ENCODE peak calls at places on chromosomes 5 and 9, in ten cellular contexts. T, Q, S, X, V, N, J, B, D and P are unnamed samples.

GRCh38 chr9:126295082-126295477 is 31.5 kb upstream of the MVB12B start:
- DNase-seq in T (no peak), Q (no peak), S (no peak), X (no peak), V (no peak), N (no peak), J (no peak), B (no peak), D (no peak), P (no peak)

GRCh38 chr9:70761139-70761538 is 346.7 kb upstream of the KLF9 start:
- DNase-seq in T (no peak), Q (no peak), S (no peak), X (no peak), V (no peak), N (no peak), J (no peak), B (no peak), D (no peak), P (no peak)

GRCh38 chr5:78912085-78912771 is 72.9 kb downstream of the ARSB start:
- DNase-seq in T (peak; percentile 43), Q (peak; percentile 53), S (no peak), X (no peak), V (no peak), N (no peak), J (no peak), B (no peak), D (no peak), P (no peak)

GRCh38 chr9:73869261-73869660 is 627.9 kb upstream of the RORB start:
- DNase-seq in T (peak; percentile 0), Q (no peak), S (no peak), X (peak; percentile 11), V (peak; percentile 74), N (no peak), J (peak; percentile 71), B (peak; percentile 69), D (peak; percentile 24), P (peak; percentile 94)

GRCh38 chr5:157336423-157336744 is 70.5 kb downstream of the CYFIP2 start:
- DNase-seq in T (no peak), Q (no peak), S (no peak), X (no peak), V (no peak), N (no peak), J (no peak), B (no peak), D (no peak), P (no peak)

GRCh38 chr9:97747201-97747965 is 50.2 kb upstream of the XPA start:
- DNase-seq in T (no peak), Q (no peak), S (no peak), X (peak; percentile 53), V (no peak), N (no peak), J (peak; percentile 31), B (no peak), D (no peak), P (no peak)

GRCh38 chr5:31630931-31631330 is 8.0 kb upstream of the PDZD2 start:
- DNase-seq in T (no peak), Q (no peak), S (no peak), X (no peak), V (no peak), N (no peak), J (no peak), B (peak; percentile 50), D (no peak), P (no peak)

GRCh38 chr5:10760033-10760975 is 730 bp downstream of the DAP start:
- DNase-seq in T (peak; percentile 69), Q (peak; percentile 37), S (no peak), X (peak; percentile 81), V (peak; percentile 46), N (no peak), J (peak; percentile 79), B (peak; percentile 64), D (peak; percentile 81), P (no peak)

GRCh38 chr5:55258339-55258738 is 24.9 kb upstream of the CCNO start:
- DNase-seq in T (no peak), Q (no peak), S (no peak), X (no peak), V (no peak), N (no peak), J (no peak), B (no peak), D (no peak), P (no peak)

DNA sequence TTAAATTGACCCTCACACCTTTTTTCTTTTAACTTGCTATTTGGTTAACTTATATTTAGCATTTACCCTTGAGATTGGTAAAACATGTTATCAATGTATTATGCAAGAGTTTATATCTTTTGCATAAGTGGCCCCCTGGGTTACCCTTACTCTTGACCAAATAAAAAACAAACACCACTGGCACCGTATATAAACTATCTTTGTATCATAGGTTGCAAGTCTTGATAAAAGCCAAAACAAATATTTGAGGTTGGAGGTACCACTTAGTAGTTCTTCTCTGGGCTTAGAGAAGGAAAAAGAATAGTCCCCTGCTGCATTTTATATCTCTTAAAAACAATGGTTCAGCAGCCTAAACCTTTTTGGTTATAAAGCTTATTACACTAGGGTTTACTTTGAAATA is 61.3 kb downstream of the WDR36 start:
- DNase-seq in T (no peak), Q (no peak), S (no peak), X (no peak), V (no peak), N (no peak), J (no peak), B (no peak), D (no peak), P (no peak)
- H3K27ac ChIP-seq in T (no peak overlapping the region), Q (no peak overlapping the region), S (no peak overlapping the region), X (no peak overlapping the region), V (no peak overlapping the region), N (no peak overlapping the region), J (no peak overlapping the region), B (no peak overlapping the region), D (no peak overlapping the region), P (no peak overlapping the region)

DNA sequence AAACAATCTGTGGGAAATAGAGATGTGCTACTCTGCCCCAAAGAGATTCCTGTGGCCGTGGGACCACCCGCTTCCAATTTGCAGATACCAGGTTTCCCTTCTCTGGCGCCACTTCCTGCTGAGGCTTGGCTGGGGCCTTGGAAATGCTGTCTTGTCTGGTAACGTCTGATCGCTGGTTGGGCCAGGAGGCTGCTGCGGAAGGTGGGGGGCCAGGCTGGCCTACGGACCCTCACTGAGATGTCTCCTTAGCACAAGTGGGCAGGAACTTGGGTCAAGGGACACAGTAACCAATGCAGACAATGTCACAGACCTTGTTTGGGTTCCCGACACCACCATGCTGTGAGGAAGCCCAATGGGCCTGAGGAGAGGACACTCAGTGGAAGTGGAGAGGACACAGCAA is 31.7 kb upstream of the IRX4 start:
- DNase-seq in T (no peak), Q (no peak), S (no peak), X (no peak), V (no peak), N (no peak), J (no peak), B (no peak), D (no peak), P (no peak)
- H3K27ac ChIP-seq in T (no peak overlapping the region), Q (no peak overlapping the region), S (no peak overlapping the region), X (no peak overlapping the region), V (no peak overlapping the region), N (no peak overlapping the region), J (no peak overlapping the region), B (no peak overlapping the region), D (no peak overlapping the region), P (no peak overlapping the region)

GRCh38 chr9:95012902-95013301 is 286.4 kb downstream of the AOPEP start:
- DNase-seq in T (no peak), Q (no peak), S (no peak), X (no peak), V (no peak), N (no peak), J (no peak), B (no peak), D (no peak), P (no peak)
- H3K27ac ChIP-seq in T (no peak overlapping the region), Q (peak overlapping the region; percentile 100), S (no peak overlapping the region), X (peak overlapping the region; percentile 96), V (no peak overlapping the region), N (peak overlapping the region; percentile 97), J (no peak overlapping the region), B (no peak overlapping the region), D (peak overlapping the region; percentile 47), P (peak overlapping the region; percentile 97)

GRCh38 chr9:35808433-35808832 is 3.6 kb downstream of the SPAG8 start:
- DNase-seq in T (no peak), Q (no peak), S (no peak), X (no peak), V (no peak), N (no peak), J (no peak), B (no peak), D (no peak), P (no peak)

GRCh38 chr9:35812025-35812602 is at the start of gene SPAG8:
- DNase-seq in T (peak; percentile 97), Q (peak; percentile 92), S (peak; percentile 98), X (peak; percentile 96), V (peak; percentile 93), N (peak; percentile 83), J (peak; percentile 65), B (peak; percentile 98), D (peak; percentile 98), P (peak; percentile 69)

GRCh38 chr9:35813434-35814105 is 1.3 kb downstream of the HINT2 start:
- DNase-seq in T (no peak), Q (no peak), S (no peak), X (peak; percentile 56), V (peak; percentile 45), N (no peak), J (no peak), B (peak; percentile 26), D (peak; percentile 67), P (no peak)

GRCh38 chr9:35814106-35814840 is 569 bp downstream of the HINT2 start:
- DNase-seq in T (peak; percentile 64), Q (peak; percentile 69), S (peak; percentile 85), X (peak; percentile 80), V (peak; percentile 64), N (no peak), J (no peak), B (peak; percentile 66), D (peak; percentile 86), P (no peak)

DNA sequence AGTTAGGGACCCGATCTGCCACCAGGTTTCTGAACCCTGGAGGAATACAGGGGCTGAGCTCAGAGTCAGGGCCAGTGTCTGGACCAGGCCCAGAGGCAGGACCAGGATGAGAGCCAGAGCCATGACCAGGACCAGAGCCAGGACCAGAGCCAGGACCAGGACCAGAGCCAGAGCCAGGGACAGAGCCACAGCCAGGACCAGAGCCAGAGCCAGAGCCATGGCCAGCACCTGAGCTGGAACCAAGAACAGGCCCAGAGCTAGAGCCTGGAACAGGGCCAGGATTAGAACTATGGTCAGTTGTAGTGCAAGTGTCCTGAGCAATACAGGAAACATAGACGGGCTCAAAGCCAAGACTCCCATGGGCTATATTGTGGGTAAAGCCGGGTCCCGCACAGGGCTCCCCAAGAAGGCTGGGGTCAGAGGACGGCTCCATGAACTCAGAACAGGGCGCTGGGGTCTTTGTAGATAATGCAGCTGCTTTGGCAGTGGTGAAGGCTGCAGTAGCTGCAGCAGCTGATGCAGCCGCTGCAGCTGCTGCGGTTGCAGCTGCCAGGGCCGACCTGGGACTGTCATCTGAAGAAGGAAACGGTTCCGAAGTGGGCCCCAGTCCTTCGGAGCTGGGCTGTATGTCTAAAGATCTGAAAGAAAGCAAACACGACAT is 568 bp downstream of the SPAG8 start:
- DNase-seq in T (no peak), Q (no peak), S (peak; percentile 84), X (no peak), V (no peak), N (no peak), J (no peak), B (peak; percentile 57), D (peak; percentile 52), P (no peak)
- H3K27ac ChIP-seq in T (peak overlapping the region; percentile 18), Q (peak overlapping the region; percentile 55), S (peak overlapping the region; percentile 11), X (no peak overlapping the region), V (peak overlapping the region; percentile 63), N (peak overlapping the region; percentile 85), J (no peak overlapping the region), B (no peak overlapping the region), D (peak overlapping the region; percentile 57), P (no peak overlapping the region)